ENCODE peak calls at places on chromosomes 2 and 18, in eight cellular contexts. One of them, this sample, is unnamed.

GRCh38 chr2:88810017-88810416 is 118.5 kb downstream of the RPIA start:
- DNase-seq in astrocyte of the spinal cord: no peak
- DNase-seq in glutamatergic neuron: no peak
- DNase-seq in RWPE1: no peak
- DNase-seq in MCF 10A: no peak
- DNase-seq in AG10803: no peak
- DNase-seq in heart right ventricle: no peak
- DNase-seq in thoracic aorta: no peak
- DNase-seq in this sample: no peak

GRCh38 chr2:23385748-23386421 is 906 bp downstream of the KLHL29 start:
- DNase-seq in astrocyte of the spinal cord: no peak
- DNase-seq in glutamatergic neuron: peak
- DNase-seq in RWPE1: peak
- DNase-seq in MCF 10A: no peak
- DNase-seq in AG10803: peak
- DNase-seq in heart right ventricle: peak
- DNase-seq in thoracic aorta: no peak
- DNase-seq in this sample: no peak

GRCh38 chr2:60641866-60642788 is 88.7 kb upstream of the BCL11A start:
- DNase-seq in astrocyte of the spinal cord: peak
- DNase-seq in glutamatergic neuron: no peak
- DNase-seq in RWPE1: peak
- DNase-seq in MCF 10A: peak
- DNase-seq in AG10803: peak
- DNase-seq in heart right ventricle: no peak
- DNase-seq in thoracic aorta: no peak
- DNase-seq in this sample: no peak

GRCh38 chr2:221346411-221346810 is 225.7 kb downstream of the EPHA4 start:
- DNase-seq in astrocyte of the spinal cord: no peak
- DNase-seq in glutamatergic neuron: no peak
- DNase-seq in RWPE1: no peak
- DNase-seq in MCF 10A: no peak
- DNase-seq in AG10803: peak
- DNase-seq in heart right ventricle: no peak
- DNase-seq in thoracic aorta: no peak
- DNase-seq in this sample: no peak

GRCh38 chr2:202610367-202610766 is 24.4 kb upstream of the FAM117B start:
- DNase-seq in astrocyte of the spinal cord: no peak
- DNase-seq in glutamatergic neuron: no peak
- DNase-seq in RWPE1: no peak
- DNase-seq in MCF 10A: no peak
- DNase-seq in AG10803: no peak
- DNase-seq in heart right ventricle: no peak
- DNase-seq in thoracic aorta: no peak
- DNase-seq in this sample: no peak

GRCh38 chr2:38277245-38278119 is 99.6 kb downstream of the ATL2 start:
- DNase-seq in astrocyte of the spinal cord: peak
- DNase-seq in glutamatergic neuron: no peak
- DNase-seq in RWPE1: no peak
- DNase-seq in MCF 10A: no peak
- DNase-seq in AG10803: no peak
- DNase-seq in heart right ventricle: no peak
- DNase-seq in thoracic aorta: no peak
- DNase-seq in this sample: no peak

GRCh38 chr2:85790499-85790898 is 36.7 kb downstream of the ATOH8 start:
- DNase-seq in astrocyte of the spinal cord: no peak
- DNase-seq in glutamatergic neuron: no peak
- DNase-seq in RWPE1: no peak
- DNase-seq in MCF 10A: no peak
- DNase-seq in AG10803: no peak
- DNase-seq in heart right ventricle: no peak
- DNase-seq in thoracic aorta: no peak
- DNase-seq in this sample: no peak

GRCh38 chr2:113173563-113174368 is at the start of gene PSD4:
- DNase-seq in astrocyte of the spinal cord: no peak
- DNase-seq in glutamatergic neuron: no peak
- DNase-seq in RWPE1: no peak
- DNase-seq in MCF 10A: no peak
- DNase-seq in AG10803: no peak
- DNase-seq in heart right ventricle: peak
- DNase-seq in thoracic aorta: no peak
- DNase-seq in this sample: no peak

GRCh38 chr2:6556755-6557154 is 309.0 kb downstream of the CMPK2 start:
- DNase-seq in astrocyte of the spinal cord: peak
- DNase-seq in glutamatergic neuron: no peak
- DNase-seq in RWPE1: peak
- DNase-seq in MCF 10A: peak
- DNase-seq in AG10803: peak
- DNase-seq in heart right ventricle: no peak
- DNase-seq in thoracic aorta: no peak
- DNase-seq in this sample: no peak

GRCh38 chr2:66489433-66489832 is 54.5 kb downstream of the MEIS1 start:
- DNase-seq in astrocyte of the spinal cord: no peak
- DNase-seq in glutamatergic neuron: no peak
- DNase-seq in RWPE1: no peak
- DNase-seq in MCF 10A: no peak
- DNase-seq in AG10803: no peak
- DNase-seq in heart right ventricle: no peak
- DNase-seq in thoracic aorta: no peak
- DNase-seq in this sample: no peak

GRCh38 chr18:51132256-51132935 is 65.1 kb downstream of the MEX3C start:
- DNase-seq in astrocyte of the spinal cord: no peak
- DNase-seq in glutamatergic neuron: peak
- DNase-seq in RWPE1: no peak
- DNase-seq in MCF 10A: peak
- DNase-seq in AG10803: no peak
- DNase-seq in heart right ventricle: no peak
- DNase-seq in thoracic aorta: no peak
- DNase-seq in this sample: no peak

GRCh38 chr18:70423988-70424387 is 135.1 kb downstream of the SOCS6 start:
- DNase-seq in astrocyte of the spinal cord: peak
- DNase-seq in glutamatergic neuron: no peak
- DNase-seq in RWPE1: peak
- DNase-seq in MCF 10A: no peak
- DNase-seq in AG10803: peak
- DNase-seq in heart right ventricle: no peak
- DNase-seq in thoracic aorta: no peak
- DNase-seq in this sample: no peak

GRCh38 chr2:54497738-54498680 is 41.9 kb downstream of the SPTBN1 start:
- DNase-seq in astrocyte of the spinal cord: no peak
- DNase-seq in glutamatergic neuron: no peak
- DNase-seq in RWPE1: no peak
- DNase-seq in MCF 10A: no peak
- DNase-seq in AG10803: peak
- DNase-seq in heart right ventricle: no peak
- DNase-seq in thoracic aorta: no peak
- DNase-seq in this sample: no peak
- TF ChIP-seq CTCF in astrocyte of the spinal cord: peak
- TF ChIP-seq CTCF in glutamatergic neuron: no peak
- TF ChIP-seq CTCF in RWPE1: no peak
- TF ChIP-seq CTCF in MCF 10A: no peak
- TF ChIP-seq CTCF in AG10803: peak
- TF ChIP-seq CTCF in heart right ventricle: peak
- TF ChIP-seq CTCF in thoracic aorta: peak
- TF ChIP-seq CTCF in this sample: no peak

GRCh38 chr18:49020621-49021021 is 69.9 kb upstream of the SMAD7 start:
- DNase-seq in astrocyte of the spinal cord: no peak
- DNase-seq in glutamatergic neuron: no peak
- DNase-seq in RWPE1: no peak
- DNase-seq in MCF 10A: no peak
- DNase-seq in AG10803: no peak
- DNase-seq in heart right ventricle: no peak
- DNase-seq in thoracic aorta: no peak
- DNase-seq in this sample: peak

GRCh38 chr18:49022311-49023280 is 71.8 kb upstream of the SMAD7 start:
- DNase-seq in astrocyte of the spinal cord: no peak
- DNase-seq in glutamatergic neuron: no peak
- DNase-seq in RWPE1: no peak
- DNase-seq in MCF 10A: no peak
- DNase-seq in AG10803: no peak
- DNase-seq in heart right ventricle: no peak
- DNase-seq in thoracic aorta: no peak
- DNase-seq in this sample: peak

GRCh38 chr18:49021076-49021432 is 70.3 kb upstream of the SMAD7 start:
- DNase-seq in astrocyte of the spinal cord: no peak
- DNase-seq in glutamatergic neuron: no peak
- DNase-seq in RWPE1: no peak
- DNase-seq in MCF 10A: no peak
- DNase-seq in AG10803: no peak
- DNase-seq in heart right ventricle: no peak
- DNase-seq in thoracic aorta: no peak
- DNase-seq in this sample: no peak

GRCh38 chr18:49020129-49020528 is 69.4 kb upstream of the SMAD7 start:
- DNase-seq in astrocyte of the spinal cord: no peak
- DNase-seq in glutamatergic neuron: no peak
- DNase-seq in RWPE1: no peak
- DNase-seq in MCF 10A: no peak
- DNase-seq in AG10803: no peak
- DNase-seq in heart right ventricle: no peak
- DNase-seq in thoracic aorta: no peak
- DNase-seq in this sample: no peak

GRCh38 chr18:49021433-49022129 is 70.8 kb upstream of the SMAD7 start:
- DNase-seq in astrocyte of the spinal cord: peak
- DNase-seq in glutamatergic neuron: no peak
- DNase-seq in RWPE1: peak
- DNase-seq in MCF 10A: peak
- DNase-seq in AG10803: peak
- DNase-seq in heart right ventricle: peak
- DNase-seq in thoracic aorta: no peak
- DNase-seq in this sample: peak
- TF ChIP-seq CTCF in astrocyte of the spinal cord: peak
- TF ChIP-seq CTCF in glutamatergic neuron: no peak
- TF ChIP-seq CTCF in RWPE1: peak
- TF ChIP-seq CTCF in MCF 10A: peak
- TF ChIP-seq CTCF in AG10803: peak
- TF ChIP-seq CTCF in heart right ventricle: peak
- TF ChIP-seq CTCF in thoracic aorta: peak
- TF ChIP-seq CTCF in this sample: no peak

DNA sequence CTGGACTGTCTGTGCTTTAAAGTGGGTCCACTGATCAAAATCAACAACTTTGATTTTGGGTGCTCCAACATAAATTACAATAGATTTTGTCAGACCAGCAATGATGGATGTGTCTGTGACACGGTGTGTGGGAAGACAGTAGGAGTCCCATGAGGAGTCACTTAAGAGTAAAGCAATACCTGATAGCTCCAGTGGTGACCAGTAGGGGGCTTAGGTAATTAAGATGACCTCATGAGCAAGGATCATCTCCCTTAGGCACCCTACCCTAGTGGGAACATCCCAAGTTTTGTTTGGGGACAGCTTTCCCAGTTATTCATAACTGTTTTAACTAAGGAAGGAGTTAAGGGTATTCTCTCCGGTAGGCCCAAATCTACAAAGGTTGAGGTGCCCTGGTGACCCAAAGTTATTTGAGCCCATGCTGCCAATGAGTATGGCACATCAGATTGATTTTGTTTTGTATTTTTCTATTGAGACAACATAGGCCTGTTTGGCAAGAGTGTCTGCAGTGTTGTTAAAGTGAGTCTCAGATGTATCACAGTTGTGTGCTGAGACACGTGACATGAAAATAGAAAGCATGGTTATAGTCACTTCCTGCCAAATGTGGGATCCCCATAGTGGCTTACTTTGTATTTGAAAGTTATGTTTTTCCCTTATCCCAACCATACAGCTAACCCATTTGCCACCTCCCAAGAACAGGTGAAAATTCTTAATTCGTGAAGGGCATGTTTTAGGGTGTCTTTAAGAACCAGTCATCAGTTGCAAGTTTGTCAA is 1337.6 kb upstream of the SLC39A10 start:
- DNase-seq in astrocyte of the spinal cord: no peak
- DNase-seq in glutamatergic neuron: no peak
- DNase-seq in RWPE1: no peak
- DNase-seq in MCF 10A: no peak
- DNase-seq in AG10803: no peak
- DNase-seq in heart right ventricle: no peak
- DNase-seq in thoracic aorta: no peak
- DNase-seq in this sample: no peak
- TF ChIP-seq CTCF in astrocyte of the spinal cord: peak
- TF ChIP-seq CTCF in glutamatergic neuron: peak
- TF ChIP-seq CTCF in RWPE1: no peak
- TF ChIP-seq CTCF in MCF 10A: no peak
- TF ChIP-seq CTCF in AG10803: no peak
- TF ChIP-seq CTCF in heart right ventricle: no peak
- TF ChIP-seq CTCF in thoracic aorta: no peak
- TF ChIP-seq CTCF in this sample: no peak

GRCh38 chr18:27366151-27366550 is 181.0 kb upstream of the CHST9 start:
- DNase-seq in astrocyte of the spinal cord: no peak
- DNase-seq in glutamatergic neuron: no peak
- DNase-seq in RWPE1: no peak
- DNase-seq in MCF 10A: peak
- DNase-seq in AG10803: no peak
- DNase-seq in heart right ventricle: no peak
- DNase-seq in thoracic aorta: no peak
- DNase-seq in this sample: no peak

GRCh38 chr18:27361477-27361876 is 176.4 kb upstream of the CHST9 start:
- DNase-seq in astrocyte of the spinal cord: no peak
- DNase-seq in glutamatergic neuron: no peak
- DNase-seq in RWPE1: no peak
- DNase-seq in MCF 10A: no peak
- DNase-seq in AG10803: no peak
- DNase-seq in heart right ventricle: no peak
- DNase-seq in thoracic aorta: no peak
- DNase-seq in this sample: no peak

GRCh38 chr18:27363918-27364317 is 178.8 kb upstream of the CHST9 start:
- DNase-seq in astrocyte of the spinal cord: peak
- DNase-seq in glutamatergic neuron: no peak
- DNase-seq in RWPE1: peak
- DNase-seq in MCF 10A: peak
- DNase-seq in AG10803: no peak
- DNase-seq in heart right ventricle: no peak
- DNase-seq in thoracic aorta: no peak
- DNase-seq in this sample: no peak
- TF ChIP-seq CTCF in astrocyte of the spinal cord: peak
- TF ChIP-seq CTCF in glutamatergic neuron: no peak
- TF ChIP-seq CTCF in RWPE1: peak
- TF ChIP-seq CTCF in MCF 10A: peak
- TF ChIP-seq CTCF in AG10803: peak
- TF ChIP-seq CTCF in heart right ventricle: peak
- TF ChIP-seq CTCF in thoracic aorta: no peak
- TF ChIP-seq CTCF in this sample: peak

DNA sequence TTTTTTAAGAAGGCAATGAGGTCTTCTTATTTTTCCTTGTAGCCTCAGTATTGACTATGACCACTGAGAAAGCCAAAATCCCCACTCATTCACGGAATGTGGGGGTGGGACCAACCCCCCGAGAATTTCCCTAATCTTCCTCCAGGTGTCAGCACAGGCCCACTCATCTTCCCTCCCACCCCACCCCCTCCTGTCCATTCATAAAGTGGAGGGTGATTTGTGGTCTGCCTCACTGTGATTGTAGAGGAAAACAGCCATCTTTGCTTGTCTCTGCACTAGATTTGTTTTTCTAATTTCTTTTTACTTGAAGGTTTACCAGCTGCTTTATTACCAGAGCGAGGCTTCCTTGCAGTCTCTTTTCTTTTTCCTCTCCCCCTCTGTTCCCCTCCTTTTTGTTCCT is 171.7 kb downstream of the ICOS start:
- DNase-seq in astrocyte of the spinal cord: peak
- DNase-seq in glutamatergic neuron: no peak
- DNase-seq in RWPE1: peak
- DNase-seq in MCF 10A: peak
- DNase-seq in AG10803: peak
- DNase-seq in heart right ventricle: no peak
- DNase-seq in thoracic aorta: no peak
- DNase-seq in this sample: no peak
- TF ChIP-seq CTCF in astrocyte of the spinal cord: peak
- TF ChIP-seq CTCF in glutamatergic neuron: peak
- TF ChIP-seq CTCF in RWPE1: no peak
- TF ChIP-seq CTCF in MCF 10A: peak
- TF ChIP-seq CTCF in AG10803: peak
- TF ChIP-seq CTCF in heart right ventricle: peak
- TF ChIP-seq CTCF in thoracic aorta: peak
- TF ChIP-seq CTCF in this sample: peak